ENCODE peak calls at places on chromosomes 12 and 14, in five cellular contexts. N, X, T, C and K are unnamed samples.
A peak's percentile ranks its signal among the peaks of the same experiment; 100 is the strongest.

GRCh38 chr12:23950011-23950774 is 723 bp upstream of the SOX5 start:
- DNase-seq in N (no peak), X (no peak), T (peak; percentile 26), C (no peak), K (no peak)

GRCh38 chr12:116708826-116709756 is 28.8 kb downstream of the SPRING1 start:
- DNase-seq in N (peak; percentile 25), X (peak; percentile 79), T (peak; percentile 44), C (no peak), K (peak; percentile 44)

GRCh38 chr12:82527165-82527780 is 159.4 kb upstream of the TMTC2 start:
- DNase-seq in N (peak; percentile 32), X (peak; percentile 77), T (no peak), C (no peak), K (no peak)

GRCh38 chr14:75222208-75222701 is 45.8 kb upstream of the TMED10 start:
- DNase-seq in N (no peak), X (no peak), T (peak; percentile 44), C (no peak), K (no peak)

GRCh38 chr12:67986632-67987031 is 2.6 kb upstream of the IFNG-AS1 start:
- DNase-seq in N (no peak), X (no peak), T (no peak), C (no peak), K (no peak)

GRCh38 chr12:92457458-92458195 is 245.2 kb upstream of the PLEKHG7 start:
- DNase-seq in N (no peak), X (no peak), T (no peak), C (no peak), K (no peak)

GRCh38 chr12:91105807-91106206 is 5.5 kb downstream of the LUM start:
- DNase-seq in N (no peak), X (no peak), T (no peak), C (no peak), K (no peak)

GRCh38 chr14:101251812-101252442 is 309.4 kb upstream of the DIO3 start:
- DNase-seq in N (no peak), X (no peak), T (no peak), C (peak; percentile 38), K (no peak)

GRCh38 chr14:23559010-23559920 is 3.2 kb downstream of the THTPA start:
- DNase-seq in N (peak; percentile 76), X (peak; percentile 48), T (peak; percentile 65), C (peak; percentile 81), K (peak; percentile 67)

GRCh38 chr14:68598621-68599447 is 194.0 kb downstream of the ZFP36L1 start:
- DNase-seq in N (no peak), X (peak; percentile 85), T (peak; percentile 81), C (peak; percentile 71), K (no peak)

GRCh38 chr12:104248444-104248843 is 32.9 kb downstream of the TXNRD1 start:
- DNase-seq in N (no peak), X (no peak), T (no peak), C (no peak), K (no peak)

GRCh38 chr12:31728289-31728916 is 418 bp downstream of the AMN1 start:
- DNase-seq in N (peak; percentile 65), X (no peak), T (peak; percentile 60), C (peak; percentile 66), K (peak; percentile 17)

GRCh38 chr12:2075558-2076195 is 22.9 kb downstream of the CACNA1C start:
- DNase-seq in N (no peak), X (no peak), T (peak; percentile 62), C (no peak), K (no peak)

GRCh38 chr14:73888460-73888725 is 1.7 kb downstream of the ZNF410 start:
- DNase-seq in N (no peak), X (no peak), T (no peak), C (no peak), K (no peak)

GRCh38 chr12:90086281-90086680 is 377.6 kb upstream of the ATP2B1 start:
- DNase-seq in N (no peak), X (no peak), T (no peak), C (no peak), K (no peak)

GRCh38 chr14:102238131-102238530 is 66.8 kb downstream of the MOK start:
- DNase-seq in N (no peak), X (no peak), T (no peak), C (no peak), K (no peak)

GRCh38 chr12:726281-727140 is 25.9 kb upstream of the WNK1 start:
- DNase-seq in N (no peak), X (no peak), T (no peak), C (no peak), K (no peak)

GRCh38 chr14:101834387-101835165 is 73.1 kb downstream of the PPP2R5C start:
- DNase-seq in N (no peak), X (no peak), T (no peak), C (no peak), K (no peak)

GRCh38 chr12:49121047-49121696 is 10.0 kb downstream of the TUBA1B start:
- DNase-seq in N (no peak), X (peak; percentile 85), T (no peak), C (no peak), K (no peak)

GRCh38 chr12:67274186-67274585 is 5.0 kb downstream of the CAND1 start:
- DNase-seq in N (no peak), X (no peak), T (no peak), C (no peak), K (no peak)

GRCh38 chr14:99790201-99790977 is 2.8 kb upstream of the EML1 start:
- DNase-seq in N (no peak), X (no peak), T (no peak), C (no peak), K (no peak)

GRCh38 chr12:130729344-130729743 is 13.2 kb upstream of the RIMBP2 start:
- DNase-seq in N (no peak), X (no peak), T (no peak), C (no peak), K (no peak)

GRCh38 chr12:94074970-94075695 is 73.2 kb upstream of the PLXNC1 start:
- DNase-seq in N (peak; percentile 29), X (peak; percentile 52), T (peak; percentile 74), C (peak; percentile 77), K (no peak)

GRCh38 chr12:90622431-90622830 is 332.5 kb downstream of the CCER1 start:
- DNase-seq in N (no peak), X (no peak), T (no peak), C (no peak), K (no peak)

GRCh38 chr14:75247286-75247922 is 31.2 kb upstream of the FOS start:
- DNase-seq in N (no peak), X (no peak), T (no peak), C (no peak), K (peak; percentile 71)

GRCh38 chr14:99320621-99321235 is 48.7 kb upstream of the BCL11B start:
- DNase-seq in N (no peak), X (peak; percentile 29), T (no peak), C (no peak), K (no peak)

GRCh38 chr14:92570863-92571262 is 57.3 kb downstream of the RIN3 start:
- DNase-seq in N (no peak), X (no peak), T (no peak), C (no peak), K (no peak)

GRCh38 chr12:52604859-52605258 is 3.6 kb upstream of the KRT72 start:
- DNase-seq in N (no peak), X (no peak), T (no peak), C (no peak), K (peak; percentile 14)

GRCh38 chr12:22286569-22286968 is 47.9 kb downstream of the ST8SIA1 start:
- DNase-seq in N (no peak), X (no peak), T (no peak), C (no peak), K (no peak)